ENCODE peak calls at places on chromosome 17, in nine cellular contexts. I is transverse colon, H is tibial artery, P is Panc1, Z is GM23338, U is kidney, C is fibroblast of lung, N is neuronal stem cell, Q is astrocyte. G is an unnamed sample.

GRCh38 chr17:69609495-69610315 is 195.2 kb downstream of the MAP2K6 start:
- DNase-seq in I (no peak), H (peak), P (no peak), Z (peak), U (no peak), C (peak), N (no peak), Q (no peak), G (no peak)

GRCh38 chr17:21676281-21677111 is 15.8 kb upstream of the KCNJ18 start:
- DNase-seq in I (no peak), H (no peak), P (no peak), Z (no peak), U (peak), C (no peak), N (no peak), Q (no peak), G (no peak)

GRCh38 chr17:55996826-55997225 is 156.4 kb upstream of the ANKFN1 start:
- DNase-seq in I (no peak), H (no peak), P (no peak), Z (no peak), U (no peak), C (no peak), N (no peak), Q (no peak), G (no peak)

GRCh38 chr17:6831662-6832263 is at the start of gene TEKT1:
- DNase-seq in I (peak), H (peak), P (no peak), Z (peak), U (peak), C (peak), N (peak), Q (peak), G (no peak)

GRCh38 chr17:933168-934083 is 46.1 kb downstream of the NXN start:
- DNase-seq in I (no peak), H (no peak), P (peak), Z (peak), U (no peak), C (peak), N (no peak), Q (peak), G (no peak)

GRCh38 chr17:68598545-68598961 is 2.6 kb downstream of the FAM20A start:
- DNase-seq in I (no peak), H (no peak), P (no peak), Z (no peak), U (no peak), C (no peak), N (no peak), Q (no peak), G (no peak)

GRCh38 chr17:66310528-66311148 is 8.2 kb downstream of the PRKCA start:
- DNase-seq in I (no peak), H (no peak), P (no peak), Z (peak), U (no peak), C (no peak), N (no peak), Q (no peak), G (no peak)

GRCh38 chr17:27076814-27077213 is 217.1 kb upstream of the WSB1 start:
- DNase-seq in I (no peak), H (no peak), P (no peak), Z (no peak), U (no peak), C (no peak), N (no peak), Q (no peak), G (no peak)

DNA sequence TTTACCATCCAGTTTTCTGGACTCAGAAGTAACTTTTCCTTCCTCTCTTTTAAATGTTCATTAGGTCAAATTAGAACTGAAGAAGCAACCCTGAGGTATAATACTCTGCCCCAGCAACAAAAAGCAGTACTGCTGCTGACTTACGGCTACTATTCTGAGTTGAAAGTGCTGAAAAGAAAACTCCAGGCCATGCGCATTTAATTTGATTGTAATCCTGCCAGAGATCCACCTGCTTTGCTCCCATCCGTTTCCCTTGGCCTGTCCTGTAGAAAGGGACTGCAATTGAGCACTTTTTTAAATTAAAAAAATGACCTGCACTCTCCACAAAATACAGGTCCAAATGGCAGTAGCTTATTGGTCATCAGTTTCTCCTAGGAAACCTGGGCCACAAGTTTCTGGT is 61.6 kb downstream of the PITPNC1 start:
- DNase-seq in I (no peak), H (no peak), P (no peak), Z (peak), U (no peak), C (no peak), N (no peak), Q (no peak), G (no peak)
- H3K27ac ChIP-seq in I (no peak), H (no peak), P (peak), Z (peak), U (no peak), C (no peak), N (no peak), Q (no peak), G (no peak)

GRCh38 chr17:3697157-3697515 is 1.2 kb upstream of the P2RX5 start:
- DNase-seq in I (no peak), H (no peak), P (no peak), Z (no peak), U (no peak), C (no peak), N (no peak), Q (no peak), G (no peak)
- H3K27ac ChIP-seq in I (no peak), H (no peak), P (no peak), Z (no peak), U (no peak), C (no peak), N (no peak), Q (no peak), G (no peak)

DNA sequence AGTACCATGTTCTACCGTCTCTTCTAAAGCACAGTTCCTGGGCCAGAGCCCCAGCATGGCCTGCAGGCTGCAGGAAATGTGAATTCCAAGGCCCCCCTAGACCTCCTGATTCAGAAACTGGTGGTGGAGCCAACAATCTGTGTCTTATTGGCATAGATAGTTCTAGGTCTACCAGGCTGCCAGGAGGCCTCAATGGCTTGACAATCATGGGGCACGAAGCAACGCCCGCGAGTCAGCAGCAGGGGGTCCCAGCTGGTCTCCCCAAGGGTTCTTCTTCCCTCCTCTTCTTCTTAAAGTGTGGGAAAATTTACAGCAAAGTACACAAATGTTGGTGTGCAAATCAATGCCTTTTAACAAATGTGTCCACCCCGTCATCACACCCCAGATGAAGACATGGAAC is 33.3 kb upstream of the MPRIP start:
- DNase-seq in I (no peak), H (no peak), P (no peak), Z (no peak), U (peak), C (no peak), N (no peak), Q (no peak), G (no peak)
- H3K27ac ChIP-seq in I (no peak), H (peak), P (no peak), Z (no peak), U (peak), C (no peak), N (no peak), Q (no peak), G (no peak)

DNA sequence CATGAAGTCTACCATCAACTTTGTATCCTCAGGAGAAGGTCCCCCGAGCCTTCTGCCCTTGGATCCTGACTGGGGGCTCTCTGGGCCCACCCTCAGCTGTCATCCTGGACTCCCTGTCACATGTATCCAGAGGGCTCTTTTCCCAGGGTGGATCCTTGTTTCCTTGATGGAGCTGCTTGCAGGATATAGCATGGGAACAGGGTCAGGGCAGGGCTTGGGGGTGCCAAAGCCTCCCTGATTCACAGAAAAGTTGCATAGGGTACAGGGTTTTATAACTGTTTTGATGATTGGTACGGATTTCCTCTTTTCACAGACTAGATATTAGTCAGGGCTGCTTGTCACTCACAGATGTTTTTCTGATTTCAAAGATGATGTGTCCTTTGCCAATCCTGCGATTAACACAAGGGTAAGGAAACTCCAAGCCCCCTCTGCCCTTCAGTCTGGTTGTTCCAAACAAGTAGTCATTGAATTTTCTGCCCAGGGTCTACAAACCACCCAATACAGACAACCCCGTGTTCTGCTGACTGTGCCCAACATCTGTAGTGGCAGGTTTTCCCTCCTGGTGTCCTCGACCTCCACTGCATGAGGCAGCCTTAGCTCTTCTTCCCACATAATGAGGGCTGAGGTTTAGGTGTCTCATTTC is 20.6 kb upstream of the SLC35G3 start:
- DNase-seq in I (no peak), H (no peak), P (no peak), Z (no peak), U (no peak), C (no peak), N (no peak), Q (no peak), G (no peak)
- H3K27ac ChIP-seq in I (peak), H (no peak), P (no peak), Z (no peak), U (no peak), C (no peak), N (no peak), Q (no peak), G (no peak)

GRCh38 chr17:71192039-71192555 is 928.7 kb upstream of the SOX9 start:
- DNase-seq in I (no peak), H (no peak), P (no peak), Z (no peak), U (no peak), C (no peak), N (no peak), Q (no peak), G (no peak)

GRCh38 chr17:71187145-71187878 is 933.5 kb upstream of the SOX9 start:
- DNase-seq in I (no peak), H (no peak), P (no peak), Z (no peak), U (no peak), C (no peak), N (no peak), Q (no peak), G (peak)

GRCh38 chr17:71192848-71193247 is 928.0 kb upstream of the SOX9 start:
- DNase-seq in I (no peak), H (no peak), P (no peak), Z (no peak), U (no peak), C (no peak), N (no peak), Q (no peak), G (no peak)

GRCh38 chr17:71189493-71189831 is 931.4 kb upstream of the SOX9 start:
- DNase-seq in I (no peak), H (no peak), P (no peak), Z (no peak), U (no peak), C (no peak), N (no peak), Q (no peak), G (no peak)

GRCh38 chr17:71188811-71189492 is 931.9 kb upstream of the SOX9 start:
- DNase-seq in I (no peak), H (no peak), P (peak), Z (no peak), U (no peak), C (peak), N (no peak), Q (peak), G (peak)
- H3K27ac ChIP-seq in I (no peak), H (no peak), P (no peak), Z (no peak), U (no peak), C (peak), N (no peak), Q (peak), G (peak)

GRCh38 chr17:77569846-77570564 is 388.5 kb upstream of the TNRC6C start:
- DNase-seq in I (no peak), H (no peak), P (no peak), Z (no peak), U (no peak), C (no peak), N (no peak), Q (no peak), G (no peak)
- H3K27ac ChIP-seq in I (no peak), H (no peak), P (no peak), Z (no peak), U (no peak), C (no peak), N (no peak), Q (no peak), G (no peak)

GRCh38 chr17:63497708-63498483 is 21.0 kb downstream of the ACE start:
- DNase-seq in I (no peak), H (no peak), P (no peak), Z (peak), U (no peak), C (peak), N (no peak), Q (no peak), G (no peak)
- H3K27ac ChIP-seq in I (no peak), H (no peak), P (no peak), Z (no peak), U (no peak), C (no peak), N (no peak), Q (no peak), G (no peak)

DNA sequence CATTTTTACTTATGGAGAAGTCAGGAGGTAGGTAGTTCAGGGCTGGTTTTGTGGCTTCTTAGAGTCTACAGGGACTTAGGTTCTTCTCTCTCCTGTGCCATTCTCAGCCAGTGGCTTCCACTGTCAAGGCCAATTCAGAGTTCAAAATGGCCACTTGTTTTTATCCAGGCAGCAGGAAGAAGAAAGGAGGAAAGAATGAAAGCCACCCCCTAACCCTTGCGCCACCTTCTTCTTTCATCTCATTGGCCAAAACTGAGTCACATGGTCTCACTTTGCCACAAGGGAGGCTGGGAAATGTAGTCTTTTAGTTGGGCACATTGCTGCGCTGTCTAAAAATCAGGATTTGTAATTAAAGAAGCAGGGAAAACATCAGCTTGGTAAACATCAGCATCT is 60.8 kb upstream of the MED9 start:
- DNase-seq in I (no peak), H (no peak), P (no peak), Z (peak), U (no peak), C (peak), N (peak), Q (peak), G (no peak)
- H3K27ac ChIP-seq in I (peak), H (no peak), P (no peak), Z (no peak), U (no peak), C (peak), N (no peak), Q (peak), G (peak)

GRCh38 chr17:77373298-77374169 is 232.8 kb downstream of the SEC14L1 start:
- DNase-seq in I (peak), H (no peak), P (no peak), Z (peak), U (peak), C (no peak), N (no peak), Q (no peak), G (no peak)
- H3K27ac ChIP-seq in I (peak), H (peak), P (peak), Z (peak), U (peak), C (peak), N (peak), Q (peak), G (no peak)

GRCh38 chr17:19539841-19540311 is 6.2 kb downstream of the SLC47A1 start:
- DNase-seq in I (no peak), H (no peak), P (no peak), Z (no peak), U (no peak), C (no peak), N (no peak), Q (no peak), G (no peak)

GRCh38 chr17:19539040-19539399 is 5.4 kb downstream of the SLC47A1 start:
- DNase-seq in I (no peak), H (no peak), P (no peak), Z (no peak), U (no peak), C (no peak), N (no peak), Q (no peak), G (no peak)

GRCh38 chr17:19540706-19541370 is 7.2 kb downstream of the SLC47A1 start:
- DNase-seq in I (no peak), H (no peak), P (no peak), Z (no peak), U (no peak), C (no peak), N (no peak), Q (no peak), G (no peak)

GRCh38 chr17:19537116-19537515 is 3.5 kb downstream of the SLC47A1 start:
- DNase-seq in I (no peak), H (no peak), P (no peak), Z (no peak), U (no peak), C (no peak), N (no peak), Q (no peak), G (no peak)

DNA sequence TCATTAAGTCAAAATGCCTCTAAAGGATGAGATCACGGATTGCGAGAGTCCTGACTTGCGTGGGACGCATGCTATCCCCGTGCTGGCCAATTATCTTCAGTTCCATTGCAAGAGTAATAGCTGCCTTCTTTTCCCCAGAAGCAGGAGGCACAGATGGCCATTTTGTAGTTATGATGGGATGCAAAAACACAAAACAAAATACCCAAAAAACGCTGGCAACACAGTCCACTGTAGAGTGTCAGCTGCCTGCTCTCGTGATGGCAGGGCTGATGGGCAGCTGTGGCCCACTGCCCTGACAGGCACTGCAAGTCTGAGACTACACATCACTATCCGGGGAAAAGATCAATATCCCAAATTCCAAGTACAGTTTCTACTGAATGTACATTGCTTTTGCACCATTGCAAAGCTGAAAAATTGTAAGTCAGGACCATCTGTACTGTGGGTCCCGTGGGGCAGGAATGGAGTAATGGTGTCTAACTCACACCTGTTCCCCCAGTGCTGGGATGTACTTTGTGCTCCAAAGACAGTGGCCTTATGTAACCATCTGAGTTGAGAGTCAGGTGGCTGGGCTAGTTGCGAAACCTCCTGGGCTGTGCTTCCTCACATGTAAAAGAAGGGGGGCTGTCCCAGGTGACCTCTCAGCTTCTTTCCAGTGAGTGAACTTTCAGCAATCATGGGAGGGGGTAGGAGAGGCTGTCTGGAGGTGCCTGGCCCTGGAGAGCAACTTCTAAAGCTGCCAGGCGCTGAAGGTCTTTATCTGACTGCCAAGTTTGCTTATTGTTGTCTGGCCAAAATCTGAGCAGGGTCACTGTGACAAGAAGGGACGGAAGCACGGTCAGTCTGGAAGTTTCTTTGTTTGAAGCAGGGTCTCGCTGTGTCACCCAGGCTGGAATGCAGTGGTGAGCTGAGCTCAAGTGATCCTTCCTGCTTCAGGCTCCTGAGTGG is 4.7 kb downstream of the SLC47A1 start:
- DNase-seq in I (peak), H (peak), P (no peak), Z (peak), U (no peak), C (no peak), N (no peak), Q (no peak), G (no peak)
- H3K27ac ChIP-seq in I (no peak), H (no peak), P (no peak), Z (no peak), U (peak), C (no peak), N (no peak), Q (no peak), G (no peak)